ENCODE peak calls at places on chromosomes 2 and 18, in five cellular contexts. K is cardiac fibroblast, C is heart left ventricle, G is HFF-Myc, R is K562. B is an unnamed sample.

GRCh38 chr2:99261242-99261641 is 5.8 kb upstream of the LYG2 start:
- DNase-seq in G (no peak), K (no peak), R (no peak), C (no peak), B (no peak)

GRCh38 chr2:65064728-65065552 is 8.7 kb downstream of the CEP68 start:
- DNase-seq in C (peak), K (peak), G (peak), R (peak), B (no peak)

GRCh38 chr2:137220438-137220998 is 455.2 kb downstream of the THSD7B start:
- DNase-seq in K (peak), C (no peak), R (no peak), G (no peak), B (no peak)

GRCh38 chr2:180695570-180695969 is 284.8 kb upstream of the UBE2E3 start:
- DNase-seq in G (no peak), R (no peak), K (no peak), C (no peak), B (no peak)

GRCh38 chr2:65367517-65367916 is 64.9 kb downstream of the SPRED2 start:
- DNase-seq in K (peak), R (no peak), C (no peak), G (peak), B (no peak)

GRCh38 chr2:232789067-232789466 is 12.7 kb upstream of the KCNJ13 start:
- DNase-seq in C (no peak), G (no peak), R (no peak), K (no peak), B (no peak)

GRCh38 chr2:59882279-59882678 is 671.2 kb downstream of the BCL11A start:
- DNase-seq in R (no peak), C (no peak), G (no peak), K (no peak), B (no peak)

GRCh38 chr2:10790228-10790973 is 22.2 kb downstream of the PDIA6 start:
- DNase-seq in R (no peak), K (no peak), C (no peak), G (no peak), B (no peak)

GRCh38 chr2:160042054-160042453 is 20.4 kb downstream of the PLA2R1 start:
- DNase-seq in G (no peak), C (no peak), K (peak), R (no peak), B (no peak)

GRCh38 chr2:189836644-189837043 is 52.4 kb downstream of the PMS1 start:
- DNase-seq in K (peak), C (no peak), G (peak), R (no peak), B (no peak)

GRCh38 chr2:225512873-225513580 is 113.5 kb downstream of the NYAP2 start:
- DNase-seq in R (no peak), K (peak), G (no peak), C (no peak), B (no peak)

GRCh38 chr2:46780801-46781445 is 134.7 kb downstream of the MCFD2 start:
- DNase-seq in C (peak), K (no peak), R (peak), G (no peak), B (no peak)

GRCh38 chr2:60899230-60899891 is 18.0 kb downstream of the REL start:
- DNase-seq in G (no peak), K (no peak), C (no peak), R (no peak), B (no peak)

GRCh38 chr2:219252084-219252483 is 959 bp upstream of the TUBA4B start:
- DNase-seq in G (no peak), R (no peak), C (peak), K (no peak), B (peak)

GRCh38 chr2:64296150-64296500 is 151.9 kb upstream of the PELI1 start:
- DNase-seq in K (no peak), G (peak), C (no peak), R (no peak), B (no peak)

GRCh38 chr2:226098861-226099466 is 699.5 kb downstream of the NYAP2 start:
- DNase-seq in G (no peak), C (no peak), R (no peak), K (no peak), B (no peak)

GRCh38 chr2:66013456-66013855 is 421.5 kb upstream of the MEIS1 start:
- DNase-seq in G (no peak), K (peak), R (peak), C (no peak), B (no peak)

GRCh38 chr2:126886201-126886905 is 12.3 kb upstream of the TEX51 start:
- DNase-seq in K (peak), C (peak), G (peak), R (peak), B (peak)

GRCh38 chr2:177622516-177622915 is 229.9 kb downstream of the AGPS start:
- DNase-seq in R (no peak), C (no peak), K (no peak), G (no peak), B (no peak)

GRCh38 chr18:10403675-10404074 is 50.8 kb upstream of the APCDD1 start:
- DNase-seq in G (no peak), R (no peak), K (no peak), C (no peak), B (no peak)

GRCh38 chr2:121705390-121705789 is 31.3 kb downstream of the NIFK start:
- DNase-seq in R (no peak), C (no peak), K (no peak), G (no peak), B (no peak)

GRCh38 chr2:47300081-47300480 is 102.9 kb upstream of the MSH2 start:
- DNase-seq in G (no peak), C (no peak), K (no peak), R (no peak), B (no peak)

GRCh38 chr2:162043132-162043531 is 30.9 kb downstream of the DPP4 start:
- DNase-seq in K (no peak), R (no peak), C (no peak), G (no peak), B (no peak)

GRCh38 chr2:152694161-152694661 is 23.1 kb downstream of the PRPF40A start:
- DNase-seq in R (no peak), C (no peak), K (peak), G (no peak), B (peak)

GRCh38 chr18:59945544-59945943 is 45.7 kb downstream of the PMAIP1 start:
- DNase-seq in R (no peak), C (no peak), K (no peak), G (no peak), B (no peak)

GRCh38 chr2:31018280-31018679 is 120.0 kb downstream of the GALNT14 start:
- DNase-seq in G (no peak), C (no peak), K (no peak), R (no peak), B (no peak)

DNA sequence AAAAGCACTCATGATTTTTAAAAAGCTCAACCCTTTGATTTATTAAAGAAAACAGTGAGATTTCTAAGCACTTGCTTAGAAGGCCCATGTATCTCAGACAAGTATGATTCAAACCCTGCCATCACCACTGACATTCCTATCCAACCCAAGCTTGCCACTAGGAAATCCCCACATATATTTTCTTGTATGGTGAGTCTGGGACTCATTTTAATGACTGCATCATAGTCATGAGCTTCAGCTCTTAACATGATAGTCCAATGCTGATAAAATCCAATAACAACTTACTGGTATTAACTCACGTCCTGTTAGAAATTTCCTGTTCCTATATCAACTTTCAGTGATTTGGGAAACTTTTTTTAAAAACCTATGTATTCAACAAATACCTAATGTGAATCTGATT is 39.4 kb upstream of the NCKAP5 start:
- DNase-seq in G (no peak), C (no peak), R (no peak), K (peak), B (no peak)
- TF ChIP-seq CTCF in G (no peak), C (no peak), R (no peak), K (no peak), B (no peak)

DNA sequence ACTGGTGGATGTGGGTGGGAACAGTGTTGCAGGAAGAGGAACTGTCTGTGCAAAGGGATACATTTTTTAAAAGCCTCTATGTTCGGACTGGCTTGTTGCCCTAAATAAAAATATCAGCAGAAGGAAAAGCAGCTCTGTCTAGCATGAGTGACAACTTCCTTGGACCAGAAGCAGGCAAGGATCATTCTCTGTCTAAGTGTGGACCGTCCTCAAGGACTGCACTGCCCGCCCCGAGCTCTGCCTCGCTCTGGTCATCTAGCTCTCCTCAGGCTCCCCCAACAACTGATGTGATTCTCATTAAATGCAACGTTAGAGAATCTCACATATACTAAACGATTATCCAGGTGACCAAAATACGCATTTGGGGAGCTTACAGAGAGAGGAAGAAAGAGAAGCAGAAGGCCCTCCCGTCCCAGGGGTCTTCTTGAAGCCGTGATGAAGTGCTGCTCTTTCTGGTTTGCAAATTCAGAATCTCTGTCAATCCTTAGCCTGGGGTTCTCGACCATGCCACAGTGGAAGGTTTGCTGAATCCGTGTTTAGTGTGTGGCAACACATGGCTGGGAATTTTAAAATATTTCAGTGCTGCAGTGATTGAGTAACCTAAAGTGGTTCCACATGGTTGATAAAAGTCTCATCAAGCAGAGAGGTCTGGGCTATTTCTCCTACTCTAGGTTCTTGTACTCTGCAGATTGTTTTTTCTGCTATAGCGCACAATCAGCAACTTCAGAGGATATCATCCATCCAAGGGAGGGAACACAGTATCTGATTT is 173.1 kb upstream of the TRIB2 start:
- DNase-seq in G (no peak), K (no peak), R (no peak), C (no peak), B (no peak)
- H3K4me3 ChIP-seq in G (no peak), K (no peak), R (no peak), C (no peak), B (no peak)

GRCh38 chr2:122863516-122863915 is 1108.1 kb downstream of the TSN start:
- DNase-seq in G (no peak), C (no peak), R (no peak), K (no peak), B (no peak)

GRCh38 chr2:122864728-122865127 is 1109.3 kb downstream of the TSN start:
- DNase-seq in G (no peak), R (no peak), C (no peak), K (no peak), B (no peak)

GRCh38 chr2:122873951-122874350 is 1118.5 kb downstream of the TSN start:
- DNase-seq in C (no peak), K (no peak), R (no peak), G (no peak), B (no peak)

GRCh38 chr2:122866095-122866494 is 1110.6 kb downstream of the TSN start:
- DNase-seq in C (no peak), G (no peak), R (no peak), K (no peak), B (no peak)

GRCh38 chr2:122868626-122869275 is 1113.3 kb downstream of the TSN start:
- DNase-seq in K (no peak), C (no peak), R (no peak), G (no peak), B (no peak)
- TF ChIP-seq CTCF in K (no peak), C (no peak), R (no peak), G (no peak), B (no peak)

GRCh38 chr18:7870855-7871254 is 303.7 kb downstream of the PTPRM start:
- DNase-seq in G (peak), C (no peak), K (peak), R (no peak), B (no peak)
- H3K4me3 ChIP-seq in G (no peak), C (no peak), K (no peak), R (no peak), B (no peak)

GRCh38 chr2:148022351-148022750 is 1.5 kb downstream of the MBD5 start:
- DNase-seq in G (no peak), K (no peak), C (no peak), R (no peak), B (no peak)

GRCh38 chr2:148020036-148020357 is 540 bp downstream of the ORC4 start:
- DNase-seq in G (peak), R (no peak), C (no peak), K (peak), B (no peak)

GRCh38 chr2:148021059-148021985 is at the start of gene MBD5:
- DNase-seq in C (peak), K (peak), R (peak), G (peak), B (peak)

GRCh38 chr2:148022882-148023281 is 2.0 kb downstream of the MBD5 start:
- DNase-seq in R (no peak), C (no peak), K (no peak), G (no peak), B (no peak)

GRCh38 chr2:148020358-148021058 is at the start of gene ORC4:
- DNase-seq in C (peak), G (peak), R (peak), K (peak), B (peak)
- TF ChIP-seq CTCF in C (no peak), G (peak), R (peak), K (peak), B (peak)

GRCh38 chr2:20803974-20804373 is 18.9 kb downstream of the LDAH start:
- DNase-seq in R (no peak), K (no peak), C (no peak), G (no peak), B (no peak)
- H3K4me3 ChIP-seq in R (no peak), K (no peak), C (no peak), G (no peak), B (no peak)

DNA sequence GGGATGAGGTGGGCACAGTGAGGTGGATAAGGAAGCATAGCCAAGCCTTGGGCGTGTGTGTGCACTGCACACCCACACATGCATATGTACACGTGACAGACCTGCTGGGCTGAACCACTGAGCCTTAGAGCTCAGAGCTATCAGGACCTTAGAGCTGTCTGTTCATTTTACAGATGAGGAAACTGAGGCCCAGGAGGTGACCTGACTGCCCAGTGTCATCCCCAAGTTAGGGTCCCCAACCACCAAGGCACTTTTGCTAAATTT is 8.2 kb upstream of the SNED1 start:
- DNase-seq in K (no peak), G (no peak), R (no peak), C (no peak), B (no peak)
- TF ChIP-seq CTCF in K (no peak), G (no peak), R (no peak), C (no peak), B (no peak)

DNA sequence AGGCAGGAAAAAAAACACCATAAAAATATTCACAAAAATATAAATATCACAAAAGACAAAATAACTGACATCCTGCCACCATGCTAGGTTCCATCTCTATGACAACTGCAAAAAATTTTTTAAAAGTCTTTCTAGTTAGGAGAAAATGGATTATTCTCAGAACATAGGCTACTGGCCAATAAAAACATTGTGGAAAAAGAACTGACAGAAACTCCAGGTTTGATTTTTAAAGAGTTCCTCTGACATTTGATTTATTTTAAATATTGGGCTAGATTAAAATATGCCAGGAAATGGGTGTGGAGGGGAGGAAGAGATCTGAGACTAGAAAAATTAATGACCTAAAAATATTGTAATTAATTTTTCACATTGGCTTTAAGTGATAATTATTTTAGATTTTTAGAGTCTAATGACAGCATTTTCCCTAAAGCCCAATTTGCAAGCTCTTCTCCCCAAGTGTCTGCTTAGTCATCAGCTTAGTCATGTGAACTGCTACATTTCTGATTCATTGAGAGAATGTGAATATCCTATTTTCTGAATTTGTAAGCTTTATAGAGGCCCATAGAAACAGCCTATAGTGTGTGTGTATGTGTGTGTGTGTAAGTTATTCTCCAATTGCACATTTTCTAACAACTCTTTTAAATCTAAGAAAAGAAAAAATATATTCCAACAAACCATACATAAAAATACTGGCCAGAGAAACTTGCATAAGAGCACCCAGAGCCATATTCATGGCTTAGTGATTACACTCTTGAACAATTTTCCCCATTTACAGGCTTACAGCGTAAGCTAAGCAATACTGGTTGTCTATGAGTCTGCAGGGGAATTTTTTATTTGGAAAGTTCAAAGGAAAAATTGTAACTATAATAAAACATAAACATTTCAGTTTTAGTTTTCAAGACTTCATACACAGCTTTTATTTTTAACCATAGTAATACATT is 48.4 kb downstream of the TMEFF2 start:
- DNase-seq in C (no peak), K (peak), G (no peak), R (no peak), B (no peak)
- H3K4me3 ChIP-seq in C (no peak), K (no peak), G (no peak), R (no peak), B (no peak)

DNA sequence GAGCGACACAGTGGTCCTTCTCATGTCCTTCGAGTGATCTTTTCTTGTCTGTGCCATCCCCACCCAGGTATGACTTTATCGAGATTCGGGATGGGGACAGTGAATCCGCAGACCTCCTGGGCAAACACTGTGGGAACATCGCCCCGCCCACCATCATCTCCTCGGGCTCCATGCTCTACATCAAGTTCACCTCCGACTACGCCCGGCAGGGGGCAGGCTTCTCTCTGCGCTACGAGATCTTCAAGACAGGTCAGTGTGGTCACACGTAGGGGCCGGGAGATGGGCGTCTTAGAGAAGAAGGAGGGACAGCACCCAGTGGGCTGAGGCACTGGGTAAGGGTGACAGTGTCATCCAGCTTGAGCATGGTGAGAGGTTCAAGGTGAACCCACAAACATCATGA is 33.8 kb downstream of the NRP2 start:
- DNase-seq in G (no peak), K (peak), R (peak), C (no peak), B (no peak)
- TF ChIP-seq CTCF in G (peak), K (peak), R (peak), C (no peak), B (no peak)

DNA sequence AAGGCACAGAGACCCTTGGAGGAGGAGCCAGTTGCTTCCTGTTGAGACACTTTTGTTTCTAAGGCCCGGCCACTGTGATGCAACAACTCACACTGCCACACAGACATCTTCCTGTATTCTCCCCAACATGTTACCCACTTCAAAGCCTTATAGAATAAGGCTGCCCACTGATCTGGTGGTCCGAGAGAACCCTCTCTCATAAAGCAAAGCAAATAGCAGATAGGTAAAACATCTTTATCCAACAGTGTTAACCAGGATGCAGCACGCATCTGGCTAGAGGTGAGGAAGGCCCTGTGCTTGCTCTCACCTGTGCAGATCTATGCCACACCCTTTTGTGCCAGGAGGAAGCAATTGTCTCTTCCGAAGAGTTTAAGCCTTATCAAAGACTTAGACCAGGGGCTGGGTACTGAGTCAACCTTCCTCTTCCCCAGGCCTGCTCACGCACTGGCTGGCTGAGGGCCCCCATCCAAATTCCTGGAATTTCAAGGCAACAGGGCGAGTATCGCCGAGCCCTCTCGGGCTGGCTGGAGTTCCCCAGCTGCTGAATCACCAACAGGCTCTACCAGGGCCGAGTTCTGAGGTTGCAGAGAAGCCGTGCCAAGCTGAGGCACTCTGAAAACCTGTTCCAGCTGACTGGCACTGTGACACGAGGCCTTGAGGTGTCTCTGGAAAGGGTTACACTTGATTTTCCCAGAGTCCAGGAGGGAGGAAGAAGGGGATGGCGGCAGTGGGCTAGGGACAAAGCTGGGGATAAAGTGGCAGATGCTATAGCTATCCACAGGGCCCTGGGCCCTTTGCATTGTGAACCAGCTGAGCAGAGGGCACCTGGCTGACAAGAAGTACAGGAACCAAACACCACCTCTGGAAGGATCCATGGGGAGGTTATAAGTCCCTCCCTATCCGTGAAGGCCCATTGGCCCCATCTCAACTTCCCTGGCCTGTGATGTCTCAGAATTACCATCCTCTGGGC is 29.3 kb downstream of the TGFA start:
- DNase-seq in G (no peak), K (peak), R (no peak), C (peak), B (peak)
- H3K4me3 ChIP-seq in G (no peak), K (no peak), R (no peak), C (no peak), B (no peak)